ENCODE peak calls at places on chromosome 7, in four cellular contexts. One of them, this sample, is unnamed.

GRCh38 chr7:100983451-100984187 is 14.3 kb downstream of the MUC12 start:
- DNase-seq in A549: peak; percentile 91
- DNase-seq in Calu3: peak; percentile 19
- DNase-seq in hepatocyte: peak; percentile 70
- DNase-seq in this sample: no peak

GRCh38 chr7:17371656-17372524 is 73.4 kb downstream of the AHR start:
- DNase-seq in Calu3: peak; percentile 63
- DNase-seq in hepatocyte: peak; percentile 32
- DNase-seq in A549: peak; percentile 92
- DNase-seq in this sample: peak; percentile 17

GRCh38 chr7:44081266-44081748 is 1.0 kb downstream of the POLM start:
- DNase-seq in hepatocyte: no peak
- DNase-seq in Calu3: no peak
- DNase-seq in A549: no peak
- DNase-seq in this sample: no peak

GRCh38 chr7:76292206-76292573 is 10.3 kb upstream of the HSPB1 start:
- DNase-seq in Calu3: no peak
- DNase-seq in hepatocyte: no peak
- DNase-seq in A549: no peak
- DNase-seq in this sample: peak; percentile 40

GRCh38 chr7:23343806-23344500 is 44.8 kb downstream of the MALSU1 start:
- DNase-seq in A549: no peak
- DNase-seq in hepatocyte: no peak
- DNase-seq in Calu3: no peak
- DNase-seq in this sample: no peak

GRCh38 chr7:23454880-23455526 is 15.3 kb downstream of the IGF2BP3 start:
- DNase-seq in A549: no peak
- DNase-seq in Calu3: no peak
- DNase-seq in hepatocyte: no peak
- DNase-seq in this sample: no peak

GRCh38 chr7:101060992-101061391 is 24.3 kb upstream of the TRIM56 start:
- DNase-seq in Calu3: no peak
- DNase-seq in A549: no peak
- DNase-seq in hepatocyte: no peak
- DNase-seq in this sample: no peak

GRCh38 chr7:30474485-30474884 is 4.1 kb downstream of the NOD1 start:
- DNase-seq in Calu3: no peak
- DNase-seq in hepatocyte: no peak
- DNase-seq in A549: no peak
- DNase-seq in this sample: no peak

GRCh38 chr7:27191081-27191715 is 6.2 kb upstream of the HOXA11 start:
- DNase-seq in hepatocyte: no peak
- DNase-seq in Calu3: no peak
- DNase-seq in A549: no peak
- DNase-seq in this sample: no peak

GRCh38 chr7:155254018-155254417 is 43.7 kb upstream of the INSIG1 start:
- DNase-seq in Calu3: no peak
- DNase-seq in A549: no peak
- DNase-seq in hepatocyte: no peak
- DNase-seq in this sample: no peak
- TF ChIP-seq CTCF in Calu3: no peak
- TF ChIP-seq CTCF in A549: no peak
- TF ChIP-seq CTCF in hepatocyte: no peak
- TF ChIP-seq CTCF in this sample: no peak

DNA sequence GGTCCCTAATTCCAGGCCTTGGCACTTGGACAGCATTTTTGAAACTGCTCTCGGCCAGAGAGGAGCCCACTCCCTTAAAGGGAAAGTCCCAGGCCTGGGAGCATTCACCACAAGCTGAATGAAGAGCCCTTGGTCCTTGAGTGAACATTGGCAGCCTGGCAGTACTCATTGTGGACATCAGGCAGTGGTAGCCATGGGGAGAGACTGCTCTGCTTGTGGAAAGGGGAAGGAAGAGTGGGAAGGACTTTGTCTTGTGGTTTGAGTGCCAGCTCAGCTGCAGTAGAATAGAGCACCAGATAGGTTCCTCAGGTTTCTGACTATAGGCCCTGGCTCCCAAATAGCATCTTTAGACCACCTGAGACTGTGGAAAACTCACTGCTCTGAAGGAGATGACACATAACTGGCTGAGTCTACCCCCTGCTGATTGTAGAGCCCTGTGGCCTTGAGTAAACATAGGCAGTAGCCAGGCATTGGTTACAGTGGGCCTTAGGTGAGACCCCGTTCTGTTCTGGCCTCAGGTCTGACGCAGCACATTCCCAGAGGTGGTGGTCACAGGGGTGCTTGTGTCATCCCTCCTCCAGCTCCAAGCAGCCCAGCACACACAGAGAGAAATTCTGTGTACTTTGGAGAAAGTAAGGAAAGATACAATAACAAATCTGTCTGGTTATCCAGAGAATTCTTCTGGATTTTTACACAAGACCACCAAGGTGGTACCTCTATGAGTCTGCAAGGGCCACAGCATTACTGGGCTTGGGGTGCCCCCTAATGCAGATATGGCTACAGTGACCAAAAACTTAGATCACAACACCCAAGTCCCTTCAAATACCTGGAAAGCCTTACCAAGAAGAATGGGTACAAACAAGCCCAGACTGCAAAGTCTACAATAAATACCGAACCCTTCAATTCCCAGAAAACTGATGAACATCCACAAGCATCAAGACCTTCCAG is 153.8 kb downstream of the GNAI1 start:
- DNase-seq in Calu3: no peak
- DNase-seq in hepatocyte: no peak
- DNase-seq in A549: peak; percentile 44
- DNase-seq in this sample: peak; percentile 15
- TF ChIP-seq CTCF in Calu3: no peak
- TF ChIP-seq CTCF in hepatocyte: peak; percentile 7
- TF ChIP-seq CTCF in A549: peak; percentile 48
- TF ChIP-seq CTCF in this sample: peak; percentile 52

GRCh38 chr7:135859548-135859947 is 110.9 kb upstream of the FAM180A start:
- DNase-seq in Calu3: no peak
- DNase-seq in hepatocyte: no peak
- DNase-seq in A549: no peak
- DNase-seq in this sample: no peak

GRCh38 chr7:135857519-135858274 is 109.1 kb upstream of the FAM180A start:
- DNase-seq in Calu3: no peak
- DNase-seq in hepatocyte: no peak
- DNase-seq in A549: no peak
- DNase-seq in this sample: no peak

GRCh38 chr7:135856356-135857144 is 107.9 kb upstream of the FAM180A start:
- DNase-seq in Calu3: no peak
- DNase-seq in hepatocyte: no peak
- DNase-seq in A549: no peak
- DNase-seq in this sample: no peak

GRCh38 chr7:135858851-135859250 is 110.2 kb upstream of the FAM180A start:
- DNase-seq in Calu3: no peak
- DNase-seq in A549: no peak
- DNase-seq in hepatocyte: no peak
- DNase-seq in this sample: no peak

GRCh38 chr7:135858379-135858778 is 109.8 kb upstream of the FAM180A start:
- DNase-seq in Calu3: no peak
- DNase-seq in A549: no peak
- DNase-seq in hepatocyte: no peak
- DNase-seq in this sample: no peak
- TF ChIP-seq CTCF in Calu3: no peak
- TF ChIP-seq CTCF in A549: no peak
- TF ChIP-seq CTCF in hepatocyte: no peak
- TF ChIP-seq CTCF in this sample: no peak

GRCh38 chr7:94375713-94376112 is 19.0 kb upstream of the COL1A2 start:
- DNase-seq in Calu3: no peak
- DNase-seq in hepatocyte: peak; percentile 75
- DNase-seq in A549: no peak
- DNase-seq in this sample: no peak

GRCh38 chr7:94375167-94375566 is 19.5 kb upstream of the COL1A2 start:
- DNase-seq in Calu3: no peak
- DNase-seq in A549: no peak
- DNase-seq in hepatocyte: peak; percentile 89
- DNase-seq in this sample: no peak

GRCh38 chr7:94376281-94376680 is 18.4 kb upstream of the COL1A2 start:
- DNase-seq in hepatocyte: no peak
- DNase-seq in A549: no peak
- DNase-seq in Calu3: no peak
- DNase-seq in this sample: no peak

GRCh38 chr7:94374721-94375120 is 20.0 kb upstream of the COL1A2 start:
- DNase-seq in hepatocyte: no peak
- DNase-seq in A549: no peak
- DNase-seq in Calu3: no peak
- DNase-seq in this sample: no peak

GRCh38 chr7:94374231-94374630 is 20.5 kb upstream of the COL1A2 start:
- DNase-seq in hepatocyte: peak; percentile 84
- DNase-seq in A549: no peak
- DNase-seq in Calu3: no peak
- DNase-seq in this sample: no peak
- TF ChIP-seq CTCF in hepatocyte: peak; percentile 6
- TF ChIP-seq CTCF in A549: no peak
- TF ChIP-seq CTCF in Calu3: no peak
- TF ChIP-seq CTCF in this sample: no peak

GRCh38 chr7:157238087-157238486 is 98.7 kb upstream of the DNAJB6 start:
- DNase-seq in hepatocyte: no peak
- DNase-seq in Calu3: peak; percentile 44
- DNase-seq in A549: peak; percentile 37
- DNase-seq in this sample: no peak
- TF ChIP-seq CTCF in hepatocyte: no peak
- TF ChIP-seq CTCF in Calu3: peak; percentile 59
- TF ChIP-seq CTCF in A549: peak; percentile 28
- TF ChIP-seq CTCF in this sample: peak; percentile 63

GRCh38 chr7:110095372-110096052 is 995.4 kb upstream of the LRRN3 start:
- DNase-seq in Calu3: no peak
- DNase-seq in hepatocyte: no peak
- DNase-seq in A549: no peak
- DNase-seq in this sample: no peak

GRCh38 chr7:110084177-110084807 is 1006.6 kb upstream of the LRRN3 start:
- DNase-seq in Calu3: no peak
- DNase-seq in A549: no peak
- DNase-seq in hepatocyte: peak; percentile 24
- DNase-seq in this sample: no peak

GRCh38 chr7:110090113-110090820 is 1000.7 kb upstream of the LRRN3 start:
- DNase-seq in Calu3: peak; percentile 7
- DNase-seq in A549: peak; percentile 42
- DNase-seq in hepatocyte: peak; percentile 38
- DNase-seq in this sample: peak; percentile 37
- TF ChIP-seq CTCF in Calu3: no peak
- TF ChIP-seq CTCF in A549: peak; percentile 27
- TF ChIP-seq CTCF in hepatocyte: peak; percentile 46
- TF ChIP-seq CTCF in this sample: peak; percentile 62